ENCODE peak calls at places on chromosomes 12 and 14, in six cellular contexts. One of them, this sample, is unnamed.

GRCh38 chr12:103166949-103167348 is 209.5 kb downstream of the ASCL1 start:
- DNase-seq in prostate gland: no peak
- DNase-seq in activated B cell treated with CpG ODN at 0.5 μM for 24 hours: no peak
- DNase-seq in HFFc6: no peak
- DNase-seq in heart right ventricle: no peak
- DNase-seq in AG10803: no peak
- DNase-seq in this sample: no peak

GRCh38 chr14:102323102-102323501 is 3.6 kb downstream of the ZNF839 start:
- DNase-seq in prostate gland: peak
- DNase-seq in activated B cell treated with CpG ODN at 0.5 μM for 24 hours: no peak
- DNase-seq in HFFc6: peak
- DNase-seq in heart right ventricle: peak
- DNase-seq in AG10803: peak
- DNase-seq in this sample: peak

GRCh38 chr12:92717202-92717601 is 14.4 kb downstream of the PLEKHG7 start:
- DNase-seq in prostate gland: no peak
- DNase-seq in activated B cell treated with CpG ODN at 0.5 μM for 24 hours: no peak
- DNase-seq in HFFc6: peak
- DNase-seq in heart right ventricle: no peak
- DNase-seq in AG10803: peak
- DNase-seq in this sample: no peak

GRCh38 chr14:44732144-44732543 is 225.1 kb upstream of the FSCB start:
- DNase-seq in prostate gland: no peak
- DNase-seq in activated B cell treated with CpG ODN at 0.5 μM for 24 hours: no peak
- DNase-seq in HFFc6: no peak
- DNase-seq in heart right ventricle: no peak
- DNase-seq in AG10803: no peak
- DNase-seq in this sample: no peak

GRCh38 chr14:102898298-102898697 is 24.2 kb upstream of the AMN start:
- DNase-seq in prostate gland: no peak
- DNase-seq in activated B cell treated with CpG ODN at 0.5 μM for 24 hours: no peak
- DNase-seq in HFFc6: no peak
- DNase-seq in heart right ventricle: no peak
- DNase-seq in AG10803: no peak
- DNase-seq in this sample: peak

GRCh38 chr12:124673881-124674617 is 106.6 kb upstream of the NCOR2 start:
- DNase-seq in prostate gland: no peak
- DNase-seq in activated B cell treated with CpG ODN at 0.5 μM for 24 hours: no peak
- DNase-seq in HFFc6: no peak
- DNase-seq in heart right ventricle: no peak
- DNase-seq in AG10803: no peak
- DNase-seq in this sample: no peak

GRCh38 chr14:50711043-50711442 is 42.9 kb upstream of the SAV1 start:
- DNase-seq in prostate gland: no peak
- DNase-seq in activated B cell treated with CpG ODN at 0.5 μM for 24 hours: no peak
- DNase-seq in HFFc6: no peak
- DNase-seq in heart right ventricle: no peak
- DNase-seq in AG10803: no peak
- DNase-seq in this sample: no peak

GRCh38 chr12:32454075-32454474 is 54.7 kb downstream of the FGD4 start:
- DNase-seq in prostate gland: no peak
- DNase-seq in activated B cell treated with CpG ODN at 0.5 μM for 24 hours: no peak
- DNase-seq in HFFc6: peak
- DNase-seq in heart right ventricle: no peak
- DNase-seq in AG10803: peak
- DNase-seq in this sample: no peak

GRCh38 chr12:138898-139534 is 72.4 kb downstream of the IQSEC3 start:
- DNase-seq in prostate gland: no peak
- DNase-seq in activated B cell treated with CpG ODN at 0.5 μM for 24 hours: no peak
- DNase-seq in HFFc6: no peak
- DNase-seq in heart right ventricle: peak
- DNase-seq in AG10803: peak
- DNase-seq in this sample: peak

GRCh38 chr14:100818221-100818699 is 7.7 kb upstream of the MEG3 start:
- DNase-seq in prostate gland: no peak
- DNase-seq in activated B cell treated with CpG ODN at 0.5 μM for 24 hours: no peak
- DNase-seq in HFFc6: no peak
- DNase-seq in heart right ventricle: no peak
- DNase-seq in AG10803: no peak
- DNase-seq in this sample: no peak

GRCh38 chr14:67582061-67582460 is 18.0 kb downstream of the PIGH start:
- DNase-seq in prostate gland: no peak
- DNase-seq in activated B cell treated with CpG ODN at 0.5 μM for 24 hours: no peak
- DNase-seq in HFFc6: no peak
- DNase-seq in heart right ventricle: no peak
- DNase-seq in AG10803: no peak
- DNase-seq in this sample: no peak
- TF ChIP-seq CTCF in prostate gland: no peak
- TF ChIP-seq CTCF in activated B cell treated with CpG ODN at 0.5 μM for 24 hours: no peak
- TF ChIP-seq CTCF in HFFc6: no peak
- TF ChIP-seq CTCF in heart right ventricle: no peak
- TF ChIP-seq CTCF in AG10803: peak
- TF ChIP-seq CTCF in this sample: no peak

GRCh38 chr12:58596381-58596780 is 323.9 kb downstream of the LRIG3 start:
- DNase-seq in prostate gland: no peak
- DNase-seq in activated B cell treated with CpG ODN at 0.5 μM for 24 hours: no peak
- DNase-seq in HFFc6: no peak
- DNase-seq in heart right ventricle: no peak
- DNase-seq in AG10803: no peak
- DNase-seq in this sample: no peak

GRCh38 chr12:58588771-58589170 is 331.5 kb downstream of the LRIG3 start:
- DNase-seq in prostate gland: no peak
- DNase-seq in activated B cell treated with CpG ODN at 0.5 μM for 24 hours: no peak
- DNase-seq in HFFc6: peak
- DNase-seq in heart right ventricle: no peak
- DNase-seq in AG10803: peak
- DNase-seq in this sample: no peak

GRCh38 chr12:58592817-58593216 is 327.5 kb downstream of the LRIG3 start:
- DNase-seq in prostate gland: peak
- DNase-seq in activated B cell treated with CpG ODN at 0.5 μM for 24 hours: no peak
- DNase-seq in HFFc6: no peak
- DNase-seq in heart right ventricle: no peak
- DNase-seq in AG10803: peak
- DNase-seq in this sample: no peak

DNA sequence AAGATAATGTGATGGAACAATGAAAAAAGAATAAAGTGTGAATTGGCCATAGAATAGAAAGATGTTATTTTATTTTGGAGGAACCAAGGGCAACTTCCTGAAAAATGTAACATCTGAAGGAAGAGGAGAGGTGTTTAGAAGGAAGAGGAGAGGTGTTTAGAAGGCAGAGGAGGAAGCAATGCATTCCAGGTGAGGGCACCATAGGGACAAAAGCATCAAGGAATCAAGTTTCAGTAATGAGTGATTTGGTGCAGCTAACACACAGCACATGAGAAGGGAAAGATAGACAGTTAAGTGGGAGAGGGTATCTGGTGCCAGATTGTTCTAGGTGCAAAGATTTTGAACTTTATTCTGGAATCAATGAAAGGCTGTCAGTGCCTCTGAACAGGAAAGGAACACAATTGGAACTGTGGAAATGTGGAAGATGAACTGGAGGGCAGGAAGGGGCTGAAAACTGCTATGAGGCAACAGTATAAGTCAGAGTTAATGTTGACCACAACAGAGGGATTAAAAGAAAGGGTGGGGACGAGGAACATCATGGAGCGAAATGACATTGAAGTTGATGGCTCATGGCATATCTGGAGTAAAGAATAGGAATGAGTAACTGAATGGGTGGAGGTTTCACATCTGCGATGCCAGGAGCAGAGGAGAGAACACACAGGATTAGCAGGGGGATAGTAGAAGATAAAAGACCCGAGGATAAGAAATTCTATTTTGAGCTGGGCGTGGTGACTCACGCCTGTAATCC is 326.6 kb downstream of the LRIG3 start:
- DNase-seq in prostate gland: no peak
- DNase-seq in activated B cell treated with CpG ODN at 0.5 μM for 24 hours: no peak
- DNase-seq in HFFc6: no peak
- DNase-seq in heart right ventricle: no peak
- DNase-seq in AG10803: no peak
- DNase-seq in this sample: no peak
- TF ChIP-seq CTCF in prostate gland: no peak
- TF ChIP-seq CTCF in activated B cell treated with CpG ODN at 0.5 μM for 24 hours: no peak
- TF ChIP-seq CTCF in HFFc6: no peak
- TF ChIP-seq CTCF in heart right ventricle: no peak
- TF ChIP-seq CTCF in AG10803: no peak
- TF ChIP-seq CTCF in this sample: no peak

DNA sequence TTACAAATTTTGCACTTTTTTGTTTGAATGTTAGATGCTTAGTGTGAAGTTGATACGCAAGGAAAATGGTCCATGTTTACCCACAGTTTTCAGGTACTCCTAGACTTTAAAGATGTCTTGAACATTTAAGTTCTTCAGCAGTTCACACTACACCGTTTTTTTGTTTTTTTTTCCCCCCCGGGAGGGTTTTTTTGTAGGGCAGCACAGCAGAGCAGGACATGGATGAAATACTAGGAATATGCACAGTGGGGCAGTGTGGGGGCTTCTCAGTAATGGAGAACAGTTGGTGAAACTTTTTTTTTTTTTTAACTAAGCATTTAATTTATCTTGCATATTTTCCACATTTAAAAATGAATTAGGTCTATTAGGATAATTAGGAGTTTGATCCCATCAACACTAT is 4.9 kb downstream of the RAN start:
- DNase-seq in prostate gland: no peak
- DNase-seq in activated B cell treated with CpG ODN at 0.5 μM for 24 hours: no peak
- DNase-seq in HFFc6: no peak
- DNase-seq in heart right ventricle: no peak
- DNase-seq in AG10803: no peak
- DNase-seq in this sample: no peak
- TF ChIP-seq CTCF in prostate gland: no peak
- TF ChIP-seq CTCF in activated B cell treated with CpG ODN at 0.5 μM for 24 hours: no peak
- TF ChIP-seq CTCF in HFFc6: peak
- TF ChIP-seq CTCF in heart right ventricle: no peak
- TF ChIP-seq CTCF in AG10803: no peak
- TF ChIP-seq CTCF in this sample: no peak

DNA sequence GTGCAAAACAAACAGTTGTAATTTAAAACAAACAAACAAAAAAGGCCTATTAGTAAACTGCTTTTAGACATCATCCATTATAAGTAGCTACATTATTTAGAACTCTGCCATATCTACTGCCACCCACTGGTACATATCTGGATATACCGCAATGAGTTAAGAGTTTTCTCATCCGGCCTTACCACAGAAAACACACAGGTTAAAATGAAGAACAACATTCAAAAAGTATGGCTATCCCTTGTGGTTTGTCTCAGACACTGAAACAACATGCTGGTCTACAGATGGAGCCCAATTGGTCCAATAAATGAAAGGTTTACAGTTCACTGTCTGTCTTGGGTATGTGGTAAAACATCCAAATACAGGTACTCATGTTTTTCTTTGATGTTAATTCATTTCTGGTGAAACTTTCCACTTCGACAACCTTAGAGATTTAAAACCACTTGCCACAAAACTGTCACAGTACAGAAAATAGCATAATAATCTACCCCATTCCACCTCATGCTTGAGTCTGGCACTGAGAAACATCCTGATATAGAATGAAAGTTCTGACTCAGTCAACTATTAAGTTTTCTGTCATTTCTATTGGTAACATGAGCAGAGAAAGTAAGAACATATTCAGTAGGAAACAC is 354.3 kb downstream of the CEP128 start:
- DNase-seq in prostate gland: no peak
- DNase-seq in activated B cell treated with CpG ODN at 0.5 μM for 24 hours: no peak
- DNase-seq in HFFc6: peak
- DNase-seq in heart right ventricle: no peak
- DNase-seq in AG10803: peak
- DNase-seq in this sample: no peak
- TF ChIP-seq CTCF in prostate gland: peak
- TF ChIP-seq CTCF in activated B cell treated with CpG ODN at 0.5 μM for 24 hours: no peak
- TF ChIP-seq CTCF in HFFc6: peak
- TF ChIP-seq CTCF in heart right ventricle: no peak
- TF ChIP-seq CTCF in AG10803: peak
- TF ChIP-seq CTCF in this sample: peak

DNA sequence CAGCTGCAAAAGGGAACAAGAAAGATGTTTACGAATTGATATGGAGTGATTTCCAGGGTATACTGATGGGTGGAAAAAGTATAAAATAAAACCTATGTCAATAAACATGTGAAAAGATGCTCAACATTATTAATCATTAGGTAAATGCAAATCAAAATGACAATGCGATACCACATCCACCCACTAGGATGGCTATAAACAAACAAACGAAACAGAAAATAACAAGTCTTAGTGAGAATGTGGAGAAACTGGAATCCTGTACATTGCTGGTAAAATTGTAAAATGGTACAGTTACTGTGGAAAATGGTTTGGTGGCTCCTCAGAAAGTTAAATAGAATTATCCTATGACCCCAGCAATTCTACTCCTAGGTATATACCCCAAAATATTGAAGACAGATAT is 9.5 kb upstream of the BEST3 start:
- DNase-seq in prostate gland: no peak
- DNase-seq in activated B cell treated with CpG ODN at 0.5 μM for 24 hours: no peak
- DNase-seq in HFFc6: no peak
- DNase-seq in heart right ventricle: no peak
- DNase-seq in AG10803: no peak
- DNase-seq in this sample: no peak
- TF ChIP-seq CTCF in prostate gland: no peak
- TF ChIP-seq CTCF in activated B cell treated with CpG ODN at 0.5 μM for 24 hours: no peak
- TF ChIP-seq CTCF in HFFc6: peak
- TF ChIP-seq CTCF in heart right ventricle: no peak
- TF ChIP-seq CTCF in AG10803: no peak
- TF ChIP-seq CTCF in this sample: no peak

GRCh38 chr12:108950991-108951739 is 69.7 kb downstream of the SVOP start:
- DNase-seq in prostate gland: peak
- DNase-seq in activated B cell treated with CpG ODN at 0.5 μM for 24 hours: peak
- DNase-seq in HFFc6: peak
- DNase-seq in heart right ventricle: peak
- DNase-seq in AG10803: peak
- DNase-seq in this sample: peak

GRCh38 chr12:108948369-108948768 is 68.5 kb downstream of the DAO start:
- DNase-seq in prostate gland: no peak
- DNase-seq in activated B cell treated with CpG ODN at 0.5 μM for 24 hours: no peak
- DNase-seq in HFFc6: no peak
- DNase-seq in heart right ventricle: no peak
- DNase-seq in AG10803: no peak
- DNase-seq in this sample: no peak

GRCh38 chr12:108949976-108950375 is 70.1 kb downstream of the DAO start:
- DNase-seq in prostate gland: no peak
- DNase-seq in activated B cell treated with CpG ODN at 0.5 μM for 24 hours: no peak
- DNase-seq in HFFc6: no peak
- DNase-seq in heart right ventricle: no peak
- DNase-seq in AG10803: no peak
- DNase-seq in this sample: no peak

GRCh38 chr12:108947097-108947496 is 67.2 kb downstream of the DAO start:
- DNase-seq in prostate gland: no peak
- DNase-seq in activated B cell treated with CpG ODN at 0.5 μM for 24 hours: no peak
- DNase-seq in HFFc6: no peak
- DNase-seq in heart right ventricle: no peak
- DNase-seq in AG10803: no peak
- DNase-seq in this sample: no peak
- TF ChIP-seq CTCF in prostate gland: no peak
- TF ChIP-seq CTCF in activated B cell treated with CpG ODN at 0.5 μM for 24 hours: no peak
- TF ChIP-seq CTCF in HFFc6: no peak
- TF ChIP-seq CTCF in heart right ventricle: no peak
- TF ChIP-seq CTCF in AG10803: no peak
- TF ChIP-seq CTCF in this sample: no peak

DNA sequence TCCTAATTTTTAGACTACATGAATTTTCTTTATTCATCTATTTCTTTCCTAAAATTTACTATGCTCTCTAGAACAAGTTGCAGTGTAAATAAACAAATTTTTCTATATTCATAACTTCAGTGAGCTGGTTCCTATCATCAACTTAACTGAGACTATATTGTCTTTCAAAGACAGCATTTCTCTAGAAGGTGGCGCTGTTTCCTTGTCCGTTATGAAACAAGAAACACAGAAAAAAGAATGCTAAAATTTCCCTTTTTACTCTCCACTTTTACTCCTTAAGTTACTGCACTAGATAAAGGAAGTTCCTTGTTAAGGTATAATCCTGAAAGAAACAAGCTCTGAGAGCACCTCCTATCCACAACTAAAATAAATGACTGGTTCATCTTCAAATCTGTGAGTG is 8.2 kb upstream of the CLEC2A start:
- DNase-seq in prostate gland: no peak
- DNase-seq in activated B cell treated with CpG ODN at 0.5 μM for 24 hours: no peak
- DNase-seq in HFFc6: peak
- DNase-seq in heart right ventricle: no peak
- DNase-seq in AG10803: no peak
- DNase-seq in this sample: no peak
- TF ChIP-seq CTCF in prostate gland: no peak
- TF ChIP-seq CTCF in activated B cell treated with CpG ODN at 0.5 μM for 24 hours: no peak
- TF ChIP-seq CTCF in HFFc6: peak
- TF ChIP-seq CTCF in heart right ventricle: no peak
- TF ChIP-seq CTCF in AG10803: peak
- TF ChIP-seq CTCF in this sample: no peak